ENCODE peak calls at places on chromosomes 11 and 22, in eight cellular contexts. V, N, U, O, P, D, K and B are unnamed samples. For H3K27me3, the result is how much of the 10 kb centered on the place peaks cover.

GRCh38 chr22:34414467-34415440 is 494.5 kb upstream of the LARGE1 start:
- DNase-seq in V (no peak), N (peak), U (peak), O (no peak), P (no peak), D (peak), K (no peak), B (no peak)

GRCh38 chr11:87173185-87174039 is 135.7 kb downstream of the TMEM135 start:
- DNase-seq in V (no peak), N (no peak), U (peak), O (peak), P (no peak), D (no peak), K (peak), B (no peak)

GRCh38 chr22:42863349-42863911 is 6.4 kb upstream of the ARFGAP3 start:
- DNase-seq in V (no peak), N (peak), U (no peak), O (peak), P (no peak), D (no peak), K (peak), B (no peak)

GRCh38 chr11:125980421-125980820 is 34.6 kb downstream of the VSIG10L2 start:
- DNase-seq in V (no peak), N (no peak), U (no peak), O (no peak), P (no peak), D (no peak), K (no peak), B (peak)

GRCh38 chr11:122758361-122758760 is 79.9 kb upstream of the CRTAM start:
- DNase-seq in V (no peak), N (no peak), U (no peak), O (no peak), P (no peak), D (no peak), K (no peak), B (no peak)

GRCh38 chr11:58739725-58740430 is 8.1 kb upstream of the GLYAT start:
- DNase-seq in V (no peak), N (no peak), U (no peak), O (no peak), P (no peak), D (no peak), K (no peak), B (no peak)

GRCh38 chr22:24088796-24089195 is 77.7 kb downstream of the CABIN1 start:
- DNase-seq in V (no peak), N (no peak), U (no peak), O (no peak), P (no peak), D (no peak), K (peak), B (no peak)

GRCh38 chr22:22865311-22866072 is 22.1 kb upstream of the IGLL5 start:
- DNase-seq in V (no peak), N (no peak), U (no peak), O (no peak), P (no peak), D (peak), K (no peak), B (no peak)

GRCh38 chr11:109819410-109819809 is 273.8 kb upstream of the ZC3H12C start:
- DNase-seq in V (no peak), N (no peak), U (no peak), O (no peak), P (no peak), D (no peak), K (no peak), B (no peak)

GRCh38 chr11:93477684-93478234 is 65.4 kb downstream of the SMCO4 start:
- DNase-seq in V (no peak), N (no peak), U (no peak), O (no peak), P (no peak), D (no peak), K (no peak), B (no peak)

GRCh38 chr11:1792461-1792860 is 28.7 kb upstream of the CTSD start:
- DNase-seq in V (no peak), N (no peak), U (no peak), O (no peak), P (no peak), D (no peak), K (peak), B (no peak)

GRCh38 chr11:818396-819128 is at the start of gene PNPLA2:
- DNase-seq in V (no peak), N (peak), U (no peak), O (no peak), P (no peak), D (peak), K (no peak), B (no peak)

GRCh38 chr11:115476463-115477286 is 27.5 kb downstream of the CADM1 start:
- DNase-seq in V (no peak), N (no peak), U (no peak), O (no peak), P (no peak), D (no peak), K (no peak), B (no peak)

GRCh38 chr11:75562048-75562835 is at the start of gene SERPINH1:
- DNase-seq in V (peak), N (peak), U (peak), O (no peak), P (peak), D (peak), K (peak), B (peak)

GRCh38 chr22:49272546-49273125 is 555.0 kb downstream of the BRD1 start:
- DNase-seq in V (no peak), N (no peak), U (no peak), O (no peak), P (no peak), D (no peak), K (no peak), B (no peak)

GRCh38 chr11:121328213-121328966 is 35.8 kb downstream of the SC5D start:
- DNase-seq in V (no peak), N (no peak), U (no peak), O (no peak), P (no peak), D (no peak), K (no peak), B (no peak)

GRCh38 chr22:19995611-19996339 is 20.8 kb downstream of the ARVCF start:
- DNase-seq in V (peak), N (no peak), U (no peak), O (no peak), P (no peak), D (no peak), K (peak), B (no peak)

GRCh38 chr22:19874307-19875060 is 19.8 kb upstream of the GNB1L start:
- DNase-seq in V (peak), N (no peak), U (peak), O (no peak), P (peak), D (no peak), K (peak), B (no peak)

GRCh38 chr11:95089620-95090542 is at the start of gene ENDOD1:
- DNase-seq in V (peak), N (peak), U (peak), O (no peak), P (peak), D (peak), K (peak), B (peak)

GRCh38 chr11:58576792-58577440 is 1.3 kb upstream of the LPXN start:
- DNase-seq in V (no peak), N (no peak), U (no peak), O (no peak), P (no peak), D (no peak), K (no peak), B (no peak)

GRCh38 chr11:45083544-45084087 is 62.8 kb upstream of the PRDM11 start:
- DNase-seq in V (no peak), N (no peak), U (no peak), O (no peak), P (no peak), D (no peak), K (no peak), B (no peak)

GRCh38 chr11:64056213-64056785 is 20.6 kb downstream of the FLRT1 start:
- DNase-seq in V (no peak), N (no peak), U (no peak), O (no peak), P (no peak), D (no peak), K (no peak), B (peak)

GRCh38 chr11:575324-575995 is 810 bp upstream of the PHRF1 start:
- DNase-seq in V (peak), N (no peak), U (no peak), O (no peak), P (peak), D (no peak), K (no peak), B (no peak)

GRCh38 chr11:35014352-35014751 is 97.9 kb downstream of the PDHX start:
- DNase-seq in V (no peak), N (no peak), U (no peak), O (peak), P (no peak), D (no peak), K (no peak), B (no peak)

GRCh38 chr22:31272522-31273446 is 19.5 kb downstream of the PIK3IP1 start:
- DNase-seq in V (no peak), N (peak), U (peak), O (peak), P (no peak), D (peak), K (peak), B (peak)

GRCh38 chr11:73340164-73340563 is 32.1 kb downstream of the ARHGEF17 start:
- DNase-seq in V (no peak), N (no peak), U (no peak), O (no peak), P (no peak), D (no peak), K (peak), B (no peak)

GRCh38 chr22:17846326-17846992 is 72.2 kb upstream of the BID start:
- DNase-seq in V (no peak), N (no peak), U (peak), O (no peak), P (no peak), D (no peak), K (no peak), B (no peak)

GRCh38 chr22:17845790-17846189 is 71.5 kb upstream of the BID start:
- DNase-seq in V (no peak), N (no peak), U (no peak), O (no peak), P (no peak), D (no peak), K (no peak), B (no peak)

GRCh38 chr22:25630446-25630845 is 66.0 kb downstream of the GRK3 start:
- DNase-seq in V (no peak), N (no peak), U (no peak), O (no peak), P (no peak), D (no peak), K (no peak), B (no peak)

GRCh38 chr11:75208444-75208843 is 32.1 kb upstream of the TPBGL start:
- DNase-seq in V (no peak), N (no peak), U (no peak), O (no peak), P (no peak), D (no peak), K (peak), B (no peak)

GRCh38 chr22:23251445-23252093 is 71.3 kb downstream of the BCR start:
- DNase-seq in V (no peak), N (no peak), U (no peak), O (no peak), P (no peak), D (peak), K (peak), B (no peak)

GRCh38 chr11:119729581-119730346 is 764 bp upstream of the NECTIN1 start:
- DNase-seq in V (peak), N (peak), U (peak), O (peak), P (peak), D (peak), K (peak), B (peak)

GRCh38 chr11:112017538-112017937 is 7.7 kb upstream of the DLAT start:
- DNase-seq in V (no peak), N (no peak), U (no peak), O (no peak), P (no peak), D (no peak), K (no peak), B (no peak)
- H3K27ac ChIP-seq in V (peak), N (no peak), U (no peak), O (no peak), P (no peak), D (peak), K (peak), B (peak)

DNA sequence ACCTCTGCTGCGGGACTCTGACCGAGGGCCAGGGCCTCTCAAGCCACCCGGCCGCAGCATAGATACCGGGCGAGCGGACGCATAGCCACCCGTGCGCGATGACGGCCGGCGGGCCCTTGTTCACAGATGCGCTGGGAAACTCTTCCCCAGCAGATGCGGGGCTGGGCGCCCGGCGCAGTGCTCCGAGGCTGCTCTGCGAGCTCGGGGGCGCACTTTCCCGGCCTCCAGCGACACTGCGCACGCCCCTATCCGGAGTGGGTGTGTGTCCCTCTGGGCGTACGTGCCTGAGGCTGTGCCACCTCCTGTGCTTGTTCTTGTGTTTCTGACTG is 104.7 kb upstream of the E2F8 start:
- DNase-seq in V (peak), N (no peak), U (no peak), O (no peak), P (no peak), D (no peak), K (peak), B (peak)
- H3K27me3 ChIP-seq in V (under half), N (under half), U (under half), O (half or more), P (under half), D (half or more), K (half or more), B (under half)

DNA sequence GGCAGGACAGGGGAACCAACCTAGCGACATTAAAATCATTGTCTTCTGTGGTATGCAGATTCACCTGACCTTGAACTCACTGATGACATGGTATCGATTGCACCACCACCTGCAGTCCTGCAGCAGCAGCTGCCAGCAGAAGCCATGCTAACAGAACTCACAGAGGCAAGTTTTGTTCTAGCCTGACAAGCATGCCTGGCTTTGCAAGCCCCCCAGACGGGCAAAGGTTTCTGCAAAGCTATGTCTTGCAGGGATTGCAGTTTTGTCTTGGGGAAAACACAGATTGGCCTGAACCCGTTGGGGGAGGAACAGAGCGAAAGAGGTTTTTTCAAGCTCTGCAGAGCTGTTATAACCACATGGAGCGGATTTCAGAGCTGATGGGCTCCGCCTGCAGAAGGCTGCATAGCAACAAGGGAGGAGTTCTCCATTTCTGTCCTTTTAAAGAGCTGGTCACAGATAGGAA is 221.0 kb downstream of the HIPK3 start:
- DNase-seq in V (no peak), N (no peak), U (no peak), O (no peak), P (no peak), D (no peak), K (no peak), B (peak)
- H3K27ac ChIP-seq in V (no peak), N (no peak), U (no peak), O (no peak), P (no peak), D (no peak), K (no peak), B (peak)

GRCh38 chr11:68584097-68584496 is 100.2 kb upstream of the GAL start:
- DNase-seq in V (peak), N (peak), U (no peak), O (no peak), P (peak), D (peak), K (no peak), B (peak)
- H3K27me3 ChIP-seq in V (under half), N (under half), U (under half), O (under half), P (under half), D (under half), K (under half), B (under half)

DNA sequence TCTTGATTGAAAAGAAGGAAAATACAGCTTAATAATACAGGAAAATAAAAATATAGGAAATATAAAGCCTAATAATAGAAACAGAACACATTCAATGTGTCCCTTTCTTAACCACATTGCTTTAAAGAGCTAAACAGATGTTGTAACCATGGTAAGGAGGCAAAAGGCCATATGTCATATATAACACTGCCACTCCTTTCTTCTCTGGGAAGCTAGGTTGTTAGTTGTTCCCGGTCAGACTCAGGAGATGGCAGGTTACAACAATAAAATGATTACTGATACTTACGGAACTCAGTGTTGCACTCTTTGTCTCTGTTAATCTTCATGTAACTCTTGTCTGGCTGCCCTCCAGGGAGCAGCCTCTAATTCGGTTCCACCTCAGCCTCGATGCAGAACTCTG is 134.7 kb upstream of the PGR start:
- DNase-seq in V (no peak), N (no peak), U (no peak), O (no peak), P (no peak), D (no peak), K (no peak), B (no peak)
- H3K27ac ChIP-seq in V (no peak), N (no peak), U (no peak), O (no peak), P (no peak), D (no peak), K (no peak), B (no peak)

GRCh38 chr11:68844376-68844775 is 2.7 kb upstream of the CPT1A start:
- DNase-seq in V (no peak), N (no peak), U (no peak), O (no peak), P (no peak), D (no peak), K (no peak), B (no peak)

GRCh38 chr11:68843703-68844312 is 2.1 kb upstream of the CPT1A start:
- DNase-seq in V (peak), N (peak), U (peak), O (no peak), P (peak), D (peak), K (peak), B (peak)

GRCh38 chr11:68841718-68842426 is at the start of gene CPT1A:
- DNase-seq in V (peak), N (peak), U (peak), O (no peak), P (peak), D (peak), K (peak), B (no peak)

GRCh38 chr11:68842427-68843051 is 823 bp upstream of the CPT1A start:
- DNase-seq in V (no peak), N (no peak), U (no peak), O (no peak), P (no peak), D (no peak), K (no peak), B (no peak)

DNA sequence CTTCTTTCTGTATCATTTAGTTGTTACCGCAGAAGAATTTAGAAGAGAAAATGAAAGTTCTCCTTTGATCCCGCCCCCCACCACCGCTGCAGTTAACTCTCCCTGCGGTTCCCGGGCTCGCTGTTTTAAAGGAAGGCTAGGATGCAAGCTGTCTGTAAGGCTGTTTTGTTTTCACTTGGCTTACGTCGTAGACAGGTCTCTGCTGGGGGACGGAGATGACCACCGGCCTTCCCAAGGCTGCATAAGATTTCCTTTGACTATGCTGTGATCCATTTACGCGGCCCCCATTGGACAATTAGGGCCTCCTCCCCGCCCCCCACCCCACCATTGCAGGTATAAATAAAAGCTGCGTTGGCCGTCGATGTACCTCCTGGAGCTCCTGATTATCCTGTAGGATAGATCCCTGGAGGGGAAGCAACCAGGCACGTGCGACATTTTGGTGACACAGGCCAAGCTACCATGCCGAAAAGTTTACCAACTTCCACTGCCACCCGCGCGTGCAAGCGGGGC is 1.4 kb upstream of the CPT1A start:
- DNase-seq in V (no peak), N (peak), U (no peak), O (no peak), P (no peak), D (peak), K (peak), B (no peak)
- H3K27me3 ChIP-seq in V (under half), N (under half), U (under half), O (under half), P (under half), D (under half), K (under half), B (under half)

GRCh38 chr22:30062256-30062655 is 18.0 kb upstream of the HORMAD2 start:
- DNase-seq in V (no peak), N (no peak), U (no peak), O (no peak), P (no peak), D (peak), K (no peak), B (no peak)
- H3K27ac ChIP-seq in V (no peak), N (no peak), U (no peak), O (no peak), P (no peak), D (peak), K (no peak), B (no peak)

GRCh38 chr22:50546326-50547230 is 879 bp downstream of the KLHDC7B start:
- DNase-seq in V (no peak), N (peak), U (no peak), O (no peak), P (peak), D (no peak), K (peak), B (no peak)
- H3K27me3 ChIP-seq in V (under half), N (under half), U (under half), O (half or more), P (under half), D (under half), K (half or more), B (under half)

DNA sequence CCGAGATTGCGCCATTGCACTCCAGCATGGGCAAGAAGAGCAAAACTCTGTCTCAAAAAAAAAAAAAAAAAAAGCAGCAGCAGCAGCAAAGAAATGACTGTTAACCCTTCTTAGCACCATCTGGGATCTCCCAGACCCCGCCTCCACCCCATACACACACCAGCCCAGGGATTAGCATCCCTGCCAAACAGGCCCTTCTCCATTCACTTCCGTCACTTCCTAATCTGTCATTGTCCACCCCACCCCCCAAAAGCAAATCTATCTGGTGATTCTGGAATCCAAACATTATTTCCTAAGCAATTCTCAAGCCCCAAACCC is 5.8 kb upstream of the AHNAK start:
- DNase-seq in V (no peak), N (peak), U (no peak), O (no peak), P (no peak), D (no peak), K (peak), B (no peak)
- H3K27ac ChIP-seq in V (peak), N (peak), U (peak), O (peak), P (peak), D (peak), K (peak), B (peak)

GRCh38 chr11:32446227-32446626 is 10.9 kb upstream of the WT1 start:
- DNase-seq in V (no peak), N (no peak), U (no peak), O (no peak), P (no peak), D (no peak), K (no peak), B (no peak)
- H3K27me3 ChIP-seq in V (under half), N (under half), U (under half), O (under half), P (under half), D (half or more), K (under half), B (under half)